ENCODE peak calls at places on chromosomes 6 and 20, in ten cellular contexts. X, S, C, W, V, F, U, G, J and B are unnamed samples.
A peak's percentile ranks its signal among the peaks of the same experiment; 100 is the strongest.

GRCh38 chr20:47357296-47358051 is 975 bp upstream of the ZMYND8 start:
- DNase-seq in C (peak; percentile 95), W (peak; percentile 98), S (peak; percentile 44), J (peak; percentile 91), F (peak; percentile 96), U (peak; percentile 67), G (peak; percentile 79), X (peak; percentile 100), V (peak; percentile 48), B (peak; percentile 98)

GRCh38 chr6:125957845-125958244 is 1.3 kb downstream of the HINT3 start:
- DNase-seq in V (no peak), S (no peak), C (peak; percentile 67), G (peak; percentile 50), X (peak; percentile 57), J (peak; percentile 54), U (no peak), W (peak; percentile 68), F (peak; percentile 58), B (peak; percentile 56)

GRCh38 chr6:21468487-21468886 is 125.1 kb upstream of the SOX4 start:
- DNase-seq in U (no peak), V (no peak), X (no peak), C (no peak), W (no peak), S (no peak), F (no peak), J (no peak), G (no peak), B (no peak)

GRCh38 chr20:3794701-3795420 is 1.2 kb upstream of the CDC25B start:
- DNase-seq in J (no peak), X (no peak), W (no peak), V (no peak), F (no peak), U (no peak), S (no peak), G (no peak), C (no peak), B (no peak)

GRCh38 chr6:89297695-89298351 is 17.3 kb downstream of the GABRR2 start:
- DNase-seq in J (peak; percentile 89), V (peak; percentile 51), G (peak; percentile 82), U (peak; percentile 25), F (peak; percentile 94), W (peak; percentile 99), C (no peak), S (peak; percentile 51), X (peak; percentile 96), B (peak; percentile 94)

GRCh38 chr6:1686117-1687098 is 76.7 kb downstream of the FOXC1 start:
- DNase-seq in W (peak; percentile 98), V (no peak), G (peak; percentile 85), U (no peak), F (peak; percentile 94), C (no peak), S (no peak), J (peak; percentile 98), X (peak; percentile 40), B (peak; percentile 82)

GRCh38 chr6:6379573-6379972 is 59.1 kb upstream of the F13A1 start:
- DNase-seq in F (no peak), C (no peak), G (peak; percentile 7), V (no peak), S (no peak), J (no peak), X (no peak), W (no peak), U (no peak), B (peak; percentile 65)

GRCh38 chr6:144285798-144286502 is 815 bp downstream of the UTRN start:
- DNase-seq in J (peak; percentile 55), C (peak; percentile 82), X (no peak), S (no peak), W (peak; percentile 51), U (peak; percentile 31), G (no peak), F (peak; percentile 57), V (peak; percentile 19), B (peak; percentile 80)

GRCh38 chr6:12327391-12327790 is 37.2 kb downstream of the EDN1 start:
- DNase-seq in S (no peak), U (no peak), G (no peak), X (no peak), C (no peak), V (no peak), J (peak; percentile 63), F (peak; percentile 71), W (peak; percentile 12), B (no peak)

GRCh38 chr20:43404880-43405279 is 52.8 kb upstream of the SRSF6 start:
- DNase-seq in X (peak; percentile 56), V (no peak), U (peak; percentile 37), F (peak; percentile 40), J (no peak), C (no peak), S (no peak), W (peak; percentile 6), G (no peak), B (no peak)

GRCh38 chr6:110534731-110535164 is 58.3 kb upstream of the SLC22A16 start:
- DNase-seq in V (no peak), W (peak; percentile 93), S (no peak), U (no peak), J (peak; percentile 97), C (peak; percentile 29), G (peak; percentile 61), X (peak; percentile 74), F (peak; percentile 73), B (no peak)

GRCh38 chr6:97626586-97627441 is 343.8 kb upstream of the MMS22L start:
- DNase-seq in F (no peak), G (peak; percentile 11), X (no peak), U (no peak), V (no peak), W (peak; percentile 23), S (no peak), C (no peak), J (no peak), B (no peak)

GRCh38 chr6:12576389-12576788 is 140.2 kb upstream of the PHACTR1 start:
- DNase-seq in V (no peak), X (no peak), U (no peak), F (peak; percentile 48), J (peak; percentile 55), W (peak; percentile 70), S (no peak), C (no peak), G (no peak), B (no peak)

GRCh38 chr20:56762829-56763228 is 133.7 kb downstream of the TFAP2C start:
- DNase-seq in F (peak; percentile 46), S (no peak), W (no peak), J (no peak), G (no peak), V (no peak), C (no peak), X (no peak), U (no peak), B (no peak)

GRCh38 chr6:89776583-89777233 is 42.9 kb downstream of the MDN1 start:
- DNase-seq in V (no peak), C (no peak), J (no peak), F (no peak), G (no peak), W (no peak), X (no peak), S (no peak), U (no peak), B (no peak)

GRCh38 chr20:37202267-37202943 is 23.1 kb upstream of the MROH8 start:
- DNase-seq in W (peak; percentile 98), G (peak; percentile 81), J (peak; percentile 96), U (no peak), F (peak; percentile 88), X (peak; percentile 87), V (no peak), S (no peak), C (peak; percentile 29), B (peak; percentile 81)